ENCODE peak calls at places on chromosome 3, in four cellular contexts. I is psoas muscle, L is neural progenitor cell, R is esophagus squamous epithelium. Q is an unnamed sample. For H3K9me3, the result is how much of the 10 kb centered on the place peaks cover.

GRCh38 chr3:177300039-177300833 is 103.0 kb upstream of the TBL1XR1 start:
- DNase-seq in I (no peak), L (peak), R (no peak), Q (no peak)

GRCh38 chr3:183108470-183108869 is 9.2 kb upstream of the MCCC1 start:
- DNase-seq in I (no peak), L (no peak), R (no peak), Q (no peak)

GRCh38 chr3:30970183-30970582 is 75.7 kb upstream of the GADL1 start:
- DNase-seq in I (no peak), L (no peak), R (no peak), Q (no peak)

GRCh38 chr3:108473711-108474110 is 36.7 kb downstream of the MYH15 start:
- DNase-seq in I (no peak), L (no peak), R (no peak), Q (no peak)

GRCh38 chr3:115040673-115041286 is 106.3 kb downstream of the ZBTB20 start:
- DNase-seq in I (no peak), L (peak), R (no peak), Q (peak)

GRCh38 chr3:18121020-18121419 is 304.1 kb downstream of the SATB1 start:
- DNase-seq in I (no peak), L (no peak), R (no peak), Q (no peak)

GRCh38 chr3:87350367-87351199 is 74.2 kb upstream of the POU1F1 start:
- DNase-seq in I (no peak), L (peak), R (no peak), Q (no peak)

GRCh38 chr3:101216710-101217457 is 103.5 kb downstream of the IMPG2 start:
- DNase-seq in I (peak), L (no peak), R (no peak), Q (no peak)

GRCh38 chr3:168239287-168239686 is 143.6 kb upstream of the GOLIM4 start:
- DNase-seq in I (no peak), L (no peak), R (no peak), Q (no peak)

DNA sequence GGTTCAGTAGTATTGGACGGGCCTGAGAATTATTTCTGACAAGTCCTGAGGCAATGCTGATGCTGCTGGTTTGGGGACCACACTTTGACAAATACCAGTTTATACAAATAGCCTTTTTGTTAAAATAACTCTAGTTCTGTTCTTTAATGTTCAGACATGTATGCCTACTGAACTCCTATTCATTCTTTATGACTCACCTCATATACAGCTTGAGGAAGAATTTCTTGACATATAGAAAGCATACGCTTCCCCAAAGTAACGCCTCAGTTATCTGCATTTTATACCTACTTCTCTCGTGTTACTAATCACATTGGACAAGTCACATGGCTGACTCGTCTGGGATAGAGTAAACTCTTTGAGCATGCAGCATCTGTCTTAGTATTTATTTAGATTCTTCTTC is 145.4 kb upstream of the GOLIM4 start:
- DNase-seq in I (no peak), L (no peak), R (no peak), Q (no peak)
- H3K4me3 ChIP-seq in I (no peak), L (no peak), R (no peak), Q (no peak)

GRCh38 chr3:13902648-13903238 is 22.9 kb upstream of the WNT7A start:
- DNase-seq in I (no peak), L (no peak), R (no peak), Q (no peak)
- H3K9me3 ChIP-seq in I (half or more), L (under half), R (under half), Q (under half)

GRCh38 chr3:15982667-15983145 is 184.9 kb upstream of the ANKRD28 start:
- DNase-seq in I (peak), L (peak), R (no peak), Q (no peak)
- H3K4me3 ChIP-seq in I (peak), L (no peak), R (no peak), Q (no peak)

DNA sequence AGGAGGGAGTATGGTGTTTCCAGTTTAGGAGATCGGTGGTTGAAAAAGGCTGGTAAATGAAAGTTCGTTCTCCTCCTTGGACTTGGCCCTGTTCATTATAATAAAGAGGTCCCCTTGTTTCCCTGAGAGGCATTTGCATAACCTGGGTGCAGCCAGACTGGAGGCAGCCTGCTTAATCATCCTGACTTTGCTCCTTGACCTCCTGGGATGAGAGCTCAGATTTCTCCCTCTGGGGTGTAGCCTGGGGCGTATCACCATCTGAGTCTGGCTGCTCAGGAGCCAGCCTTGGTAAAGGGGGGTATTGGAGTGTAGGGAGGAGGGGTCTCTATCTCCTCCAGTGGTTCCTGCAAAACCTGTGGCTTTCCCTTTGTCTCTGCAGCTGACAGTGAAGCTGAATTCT is 21.3 kb upstream of the ACAD9 start:
- DNase-seq in I (no peak), L (no peak), R (no peak), Q (no peak)
- H3K9me3 ChIP-seq in I (under half), L (under half), R (under half), Q (under half)

DNA sequence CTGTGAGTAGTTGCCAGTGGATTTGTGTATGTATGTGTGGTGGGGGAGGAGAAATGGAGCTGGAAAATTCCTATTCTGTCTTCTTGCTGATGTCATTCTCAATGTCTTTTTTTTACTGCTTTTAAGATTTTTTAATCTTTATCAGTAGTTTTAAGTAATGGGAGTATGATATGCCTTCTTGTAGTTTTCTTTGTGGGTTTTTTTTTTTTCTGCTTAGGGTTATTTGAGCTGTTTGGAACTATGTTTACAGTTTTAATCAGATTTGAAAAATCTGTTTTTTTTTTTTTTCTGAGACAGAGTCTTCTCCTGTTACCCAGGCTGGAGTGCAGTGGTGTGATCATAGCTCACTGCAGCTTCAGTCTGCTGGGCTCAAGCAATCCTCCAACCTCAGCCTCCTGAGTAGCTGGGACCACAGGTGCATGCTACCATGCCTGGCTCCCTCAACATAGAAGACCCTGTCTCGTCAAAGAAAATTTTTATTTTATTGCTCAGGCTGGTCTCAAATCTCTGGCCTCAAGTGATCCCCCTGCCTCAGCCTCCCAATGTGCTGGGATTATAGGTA is 37.1 kb downstream of the RPL39L start:
- DNase-seq in I (no peak), L (no peak), R (no peak), Q (no peak)
- H3K4me3 ChIP-seq in I (peak), L (no peak), R (peak), Q (peak)

GRCh38 chr3:78022232-78022631 is 982.3 kb downstream of the ROBO2 start:
- DNase-seq in I (no peak), L (no peak), R (no peak), Q (no peak)
- H3K9me3 ChIP-seq in I (under half), L (under half), R (under half), Q (under half)

GRCh38 chr3:120908803-120909601 is 997 bp downstream of the STXBP5L start:
- DNase-seq in I (peak), L (no peak), R (no peak), Q (no peak)
- H3K4me3 ChIP-seq in I (peak), L (peak), R (peak), Q (no peak)

Q was measured in adrenal gland.